ENCODE peak calls at places on chromosome 5, in ten cellular contexts. O is activated B cell treated with CpG ODN at 0.5 μM for 24 hours; Q is cardiac fibroblast; I is astrocyte of the spinal cord; F is RCC 7860; G is NCI-H1694 treated with DMSO at 0.1 percent for 48 hours; W is DMS153; V is AG04450; U is stimulated activated CD8-positive, alpha-beta memory T cell treated with anti-CD3 and anti-CD28 coated beads, Interleukin-7, amount 100 ng/mL, for 1 hour; P is anterior cingulate cortex. K is an unnamed sample.

GRCh38 chr5:181245427-181246275 is 1.9 kb upstream of the RACK1 start:
- DNase-seq in O (no peak), G (no peak), Q (no peak), I (no peak), P (no peak), W (no peak), U (no peak), F (no peak), V (no peak), K (no peak)

GRCh38 chr5:117131876-117132275 is 557.3 kb upstream of the SEMA6A start:
- DNase-seq in W (no peak), I (no peak), F (no peak), P (peak), Q (no peak), O (no peak), U (no peak), V (no peak), G (peak), K (no peak)

GRCh38 chr5:119313876-119314605 is 41.8 kb upstream of the TNFAIP8 start:
- DNase-seq in P (no peak), O (no peak), V (no peak), Q (no peak), W (no peak), U (no peak), G (no peak), I (no peak), F (no peak), K (no peak)

GRCh38 chr5:103582364-103582763 is 19.8 kb upstream of the NUDT12 start:
- DNase-seq in W (no peak), Q (peak), U (no peak), F (peak), O (no peak), P (peak), G (peak), V (peak), I (peak), K (peak)

GRCh38 chr5:165360366-165361142 is 1855.1 kb downstream of the MAT2B start:
- DNase-seq in I (no peak), Q (no peak), W (no peak), P (no peak), U (no peak), F (no peak), O (no peak), G (no peak), V (no peak), K (no peak)

GRCh38 chr5:81310402-81311063 is 9.1 kb downstream of the ZCCHC9 start:
- DNase-seq in P (no peak), I (no peak), O (no peak), U (no peak), F (no peak), V (no peak), W (no peak), Q (no peak), G (no peak), K (no peak)

GRCh38 chr5:94690778-94691177 is 72.3 kb downstream of the SLF1 start:
- DNase-seq in F (no peak), V (no peak), I (peak), P (peak), O (no peak), G (no peak), Q (peak), W (no peak), U (no peak), K (peak)

GRCh38 chr5:96610747-96611146 is 51.4 kb upstream of the CAST start:
- DNase-seq in G (no peak), F (no peak), O (no peak), V (no peak), U (no peak), W (no peak), Q (no peak), P (no peak), I (no peak), K (no peak)

GRCh38 chr5:56737002-56737621 is 78.2 kb upstream of the MAP3K1 start:
- DNase-seq in P (no peak), U (no peak), G (no peak), F (no peak), W (no peak), V (no peak), O (no peak), Q (peak), I (peak), K (no peak)

GRCh38 chr5:181241393-181241975 is 2.2 kb downstream of the RACK1 start:
- DNase-seq in O (no peak), U (no peak), P (no peak), I (peak), G (no peak), W (no peak), F (peak), Q (peak), V (no peak), K (no peak)

GRCh38 chr5:39846144-39846543 is 421.4 kb upstream of the DAB2 start:
- DNase-seq in O (no peak), V (no peak), F (no peak), P (no peak), W (no peak), Q (no peak), G (no peak), U (no peak), I (no peak), K (no peak)

GRCh38 chr5:35004200-35004599 is 43.5 kb downstream of the AGXT2 start:
- DNase-seq in G (no peak), O (no peak), F (no peak), P (no peak), W (no peak), V (no peak), Q (no peak), U (no peak), I (no peak), K (no peak)

GRCh38 chr5:157100140-157100679 is 8.6 kb downstream of the HAVCR2 start:
- DNase-seq in F (peak), W (no peak), G (peak), P (no peak), I (peak), U (no peak), V (no peak), O (no peak), Q (peak), K (no peak)

GRCh38 chr5:65121880-65122436 is 353.2 kb downstream of the CWC27 start:
- DNase-seq in O (no peak), G (no peak), I (peak), V (no peak), W (no peak), P (no peak), F (peak), Q (peak), U (no peak), K (no peak)

GRCh38 chr5:43232943-43233833 is 41.2 kb downstream of the NIM1K start:
- DNase-seq in Q (no peak), I (no peak), O (no peak), V (no peak), G (no peak), P (no peak), W (no peak), U (no peak), F (no peak), K (no peak)